ENCODE peak calls at places on chromosomes 7 and 10, in four cellular contexts. D is WERI-Rb-1; B is NK-92 treated with Interleukin-12 subunit alpha and Interleukin-12 subunit beta, amount 100 ng/mL, for 24 hours; A is fibroblast of mammary gland. J is an unnamed sample.

GRCh38 chr7:7118822-7119221 is 63.5 kb upstream of the C1GALT1 start:
- DNase-seq in B (no peak), D (no peak), A (no peak), J (no peak)

GRCh38 chr10:11018426-11018818 is 750 bp downstream of the CELF2 start:
- DNase-seq in A (no peak), B (no peak), D (peak), J (no peak)

GRCh38 chr10:110142965-110143364 is 64.4 kb upstream of the MXI1 start:
- DNase-seq in A (no peak), B (no peak), D (no peak), J (no peak)

GRCh38 chr7:70893422-70893821 is 238.5 kb upstream of the GALNT17 start:
- DNase-seq in B (no peak), D (no peak), A (no peak), J (no peak)

GRCh38 chr7:142583424-142583823 is 165.8 kb upstream of the PRSS1 start:
- DNase-seq in A (peak), B (no peak), D (peak), J (no peak)

GRCh38 chr10:102656026-102656425 is 11.7 kb downstream of the TRIM8 start:
- DNase-seq in A (no peak), B (no peak), D (no peak), J (no peak)

GRCh38 chr10:13839430-13839986 is 252.7 kb downstream of the PRPF18 start:
- DNase-seq in B (no peak), A (peak), D (no peak), J (no peak)

GRCh38 chr10:70987396-70988130 is 99.2 kb upstream of the PCBD1 start:
- DNase-seq in B (no peak), D (no peak), A (no peak), J (no peak)

GRCh38 chr7:50580053-50580452 is 14.8 kb upstream of the DDC start:
- DNase-seq in A (no peak), B (no peak), D (no peak), J (no peak)

GRCh38 chr7:128167316-128167691 is 73.8 kb upstream of the LEP start:
- DNase-seq in D (peak), B (no peak), A (peak), J (peak)

GRCh38 chr10:116147162-116147906 is 125.7 kb downstream of the GFRA1 start:
- DNase-seq in A (no peak), B (no peak), D (no peak), J (no peak)

GRCh38 chr7:2108501-2109250 is 124.1 kb downstream of the MAD1L1 start:
- DNase-seq in D (no peak), A (no peak), B (no peak), J (no peak)

GRCh38 chr10:63430091-63430998 is 35.4 kb downstream of the JMJD1C start:
- DNase-seq in D (no peak), A (peak), B (no peak), J (no peak)

GRCh38 chr10:688621-689426 is 644 bp downstream of the DIP2C start:
- DNase-seq in D (peak), B (no peak), A (peak), J (no peak)

GRCh38 chr10:60508831-60509230 is 119.2 kb upstream of the ANK3 start:
- DNase-seq in D (no peak), A (no peak), B (no peak), J (no peak)

GRCh38 chr10:12499587-12499986 is 150.2 kb downstream of the CAMK1D start:
- DNase-seq in B (no peak), D (no peak), A (no peak), J (no peak)

GRCh38 chr7:45721949-45722598 is 147.9 kb downstream of the ADCY1 start:
- DNase-seq in A (no peak), B (no peak), D (no peak), J (no peak)

GRCh38 chr7:146885231-146885630 is 768.6 kb downstream of the CNTNAP2 start:
- DNase-seq in B (no peak), D (no peak), A (no peak), J (no peak)

GRCh38 chr10:108461976-108462375 is 1297.5 kb upstream of the SORCS1 start:
- DNase-seq in A (no peak), B (no peak), D (no peak), J (no peak)

GRCh38 chr10:116676118-116676517 is 55.4 kb downstream of the PNLIPRP2 start:
- DNase-seq in D (no peak), B (no peak), A (no peak), J (no peak)

GRCh38 chr10:110436554-110437350 is 61.0 kb upstream of the DUSP5 start:
- DNase-seq in B (no peak), A (no peak), D (no peak), J (no peak)

GRCh38 chr10:119805702-119806230 is 66.9 kb downstream of the MCMBP start:
- DNase-seq in B (no peak), D (no peak), A (no peak), J (no peak)

GRCh38 chr10:63825111-63825510 is 303.9 kb downstream of the REEP3 start:
- DNase-seq in D (no peak), B (no peak), A (peak), J (no peak)

GRCh38 chr7:16204953-16205352 is 216.4 kb downstream of the CRPPA start:
- DNase-seq in D (no peak), B (no peak), A (no peak), J (no peak)